ENCODE peak calls at places on chromosome 21, in five cellular contexts. N, G, V, O and A are unnamed samples.

GRCh38 chr21:46052703-46053651 is 44.9 kb upstream of the COL6A2 start:
- DNase-seq in G (peak), O (no peak), N (no peak), V (no peak), A (peak)

GRCh38 chr21:27382404-27382803 is 415.5 kb upstream of the ADAMTS5 start:
- DNase-seq in O (no peak), V (no peak), N (no peak), G (no peak), A (no peak)

GRCh38 chr21:44509539-44509938 is 30.5 kb downstream of the KRTAP10-1 start:
- DNase-seq in V (peak), O (peak), G (no peak), N (peak), A (no peak)

GRCh38 chr21:45409466-45410150 is 4.6 kb downstream of the COL18A1 start:
- DNase-seq in N (peak), G (peak), O (no peak), V (peak), A (peak)

GRCh38 chr21:16563795-16564194 is 834.0 kb downstream of the USP25 start:
- DNase-seq in G (no peak), V (peak), N (no peak), O (no peak), A (no peak)

GRCh38 chr21:10272216-10272615 is 249.2 kb upstream of the TPTE start:
- DNase-seq in N (no peak), O (peak), G (no peak), V (no peak), A (no peak)

GRCh38 chr21:18245493-18245967 is 897 bp downstream of the CHODL start:
- DNase-seq in N (no peak), O (no peak), G (no peak), V (no peak), A (no peak)

GRCh38 chr21:25506887-25507286 is 100.4 kb downstream of the MRPL39 start:
- DNase-seq in G (no peak), V (peak), O (no peak), N (no peak), A (no peak)

GRCh38 chr21:24420694-24421093 is 1186.6 kb downstream of the MRPL39 start:
- DNase-seq in N (no peak), O (no peak), G (no peak), V (no peak), A (no peak)

GRCh38 chr21:43665879-43666278 is 6.5 kb downstream of the RRP1B start:
- DNase-seq in G (no peak), O (no peak), N (no peak), V (no peak), A (no peak)

GRCh38 chr21:26719750-26720149 is 125.5 kb downstream of the ADAMTS1 start:
- DNase-seq in N (peak), G (no peak), V (no peak), O (no peak), A (no peak)

GRCh38 chr21:45756029-45756428 is 112.5 kb downstream of the PCBP3 start:
- DNase-seq in V (no peak), G (no peak), O (no peak), N (no peak), A (no peak)

GRCh38 chr21:27476696-27477095 is 509.8 kb upstream of the ADAMTS5 start:
- DNase-seq in N (no peak), G (no peak), O (no peak), V (no peak), A (no peak)

GRCh38 chr21:33011462-33011861 is 14.3 kb upstream of the OLIG2 start:
- DNase-seq in V (peak), G (no peak), O (no peak), N (no peak), A (peak)

GRCh38 chr21:44950016-44950326 is 10.1 kb downstream of the SLX9 start:
- DNase-seq in N (no peak), O (no peak), V (no peak), G (no peak), A (no peak)

GRCh38 chr21:17416139-17416538 is 96.7 kb upstream of the CXADR start:
- DNase-seq in V (no peak), O (no peak), G (no peak), N (no peak), A (no peak)

GRCh38 chr21:26169061-26169610 is 1.4 kb downstream of the APP start:
- DNase-seq in O (peak), V (peak), N (peak), G (no peak), A (no peak)

GRCh38 chr21:31901342-31901741 is 28.5 kb downstream of the HUNK start:
- DNase-seq in G (no peak), V (no peak), N (no peak), O (no peak), A (no peak)

GRCh38 chr21:15895142-15896106 is 165.6 kb downstream of the USP25 start:
- DNase-seq in O (no peak), G (no peak), V (no peak), N (no peak), A (no peak)

GRCh38 chr21:31665397-31665796 is 5.9 kb downstream of the SOD1 start:
- DNase-seq in G (no peak), N (peak), O (no peak), V (no peak), A (no peak)

GRCh38 chr21:33461538-33462250 is 18.1 kb downstream of the TMEM50B start:
- DNase-seq in G (no peak), N (no peak), O (no peak), V (no peak), A (no peak)

GRCh38 chr21:45219517-45219916 is 68.2 kb downstream of the POFUT2 start:
- DNase-seq in N (no peak), V (no peak), O (no peak), G (no peak), A (no peak)

GRCh38 chr21:45550552-45551210 is 8.4 kb upstream of the SLC19A1 start:
- DNase-seq in O (no peak), G (peak), N (no peak), V (no peak), A (no peak)

GRCh38 chr21:37207441-37208009 is 59.6 kb downstream of the VPS26C start:
- DNase-seq in G (no peak), O (no peak), N (no peak), V (no peak), A (no peak)

GRCh38 chr21:14557413-14557812 is 11.3 kb upstream of the SAMSN1 start:
- DNase-seq in N (no peak), O (no peak), G (no peak), V (no peak), A (no peak)

GRCh38 chr21:15539376-15539775 is 190.4 kb upstream of the USP25 start:
- DNase-seq in G (no peak), V (no peak), N (no peak), O (no peak), A (no peak)

GRCh38 chr21:44817506-44817880 is 369 bp downstream of the SUMO3 start:
- DNase-seq in N (peak), G (peak), V (peak), O (peak), A (peak)

GRCh38 chr21:46325073-46325912 is 1.3 kb downstream of the PCNT start:
- DNase-seq in O (peak), N (peak), V (peak), G (peak), A (peak)

GRCh38 chr21:19475525-19475924 is 1071.9 kb upstream of the TMPRSS15 start:
- DNase-seq in V (no peak), N (no peak), G (no peak), O (no peak), A (no peak)

GRCh38 chr21:31558839-31559367 is 100.6 kb upstream of the SOD1 start:
- DNase-seq in G (peak), O (peak), V (peak), N (peak), A (peak)

GRCh38 chr21:17758703-17759102 is 60.5 kb downstream of the C21orf91 start:
- DNase-seq in V (no peak), O (no peak), N (no peak), G (no peak), A (no peak)

GRCh38 chr21:38527737-38528136 is 29.5 kb upstream of the ERG start:
- DNase-seq in O (no peak), N (no peak), G (no peak), V (no peak), A (no peak)
- H3K27ac ChIP-seq in O (no peak), N (no peak), G (no peak), V (no peak), A (no peak)

DNA sequence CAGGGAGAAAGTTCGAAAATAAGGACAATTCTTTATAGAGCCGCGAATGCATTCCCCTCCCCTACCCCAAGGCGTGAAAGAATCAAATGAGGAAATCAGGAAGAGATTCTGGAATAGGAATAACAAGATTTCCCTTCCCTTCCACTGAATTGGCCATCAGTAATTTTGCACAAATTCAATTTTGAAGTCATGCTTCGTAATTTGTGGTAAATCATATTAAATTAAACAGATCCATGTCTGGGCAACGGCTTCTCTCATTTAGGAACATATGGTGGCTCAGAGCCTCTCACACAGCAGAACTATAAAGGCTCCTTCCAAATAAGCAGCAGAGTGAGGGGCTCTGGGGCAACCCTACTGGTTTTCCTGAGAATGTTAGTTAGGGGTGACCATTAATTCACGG is 152.9 kb downstream of the CLIC6 start:
- DNase-seq in G (no peak), N (no peak), V (no peak), O (no peak), A (no peak)
- H3K27ac ChIP-seq in G (no peak), N (no peak), V (no peak), O (no peak), A (peak)

GRCh38 chr21:41367598-41368360 is 6.0 kb downstream of the MX2 start:
- DNase-seq in V (no peak), O (no peak), G (peak), N (no peak), A (no peak)
- H3K27ac ChIP-seq in V (no peak), O (no peak), G (no peak), N (no peak), A (no peak)

DNA sequence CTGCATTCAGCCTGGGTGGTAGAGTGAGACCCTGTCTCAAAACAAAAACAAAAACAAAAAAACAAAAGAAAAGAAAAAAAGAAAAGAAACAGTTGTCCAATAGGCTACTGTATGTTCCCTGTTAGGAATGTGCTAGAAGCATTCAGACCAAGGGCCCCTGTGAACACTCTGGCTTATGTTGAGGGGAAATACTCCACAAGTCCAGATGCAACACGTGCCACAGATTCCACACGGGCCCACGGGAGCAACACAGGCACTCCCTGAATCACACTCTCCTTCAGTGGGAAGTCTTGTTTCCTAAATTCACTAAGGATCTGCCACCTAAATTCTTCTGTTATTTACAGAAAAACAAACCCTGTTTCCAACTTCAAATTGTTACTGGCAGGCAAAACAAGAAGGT is 291.1 kb downstream of the PCP4 start:
- DNase-seq in G (no peak), V (no peak), N (no peak), O (no peak), A (no peak)
- H3K27ac ChIP-seq in G (no peak), V (no peak), N (no peak), O (no peak), A (no peak)

GRCh38 chr21:35428489-35428888 is 379.4 kb upstream of the RUNX1 start:
- DNase-seq in O (peak), N (no peak), V (no peak), G (peak), A (no peak)
- H3K27ac ChIP-seq in O (no peak), N (no peak), V (no peak), G (no peak), A (no peak)

DNA sequence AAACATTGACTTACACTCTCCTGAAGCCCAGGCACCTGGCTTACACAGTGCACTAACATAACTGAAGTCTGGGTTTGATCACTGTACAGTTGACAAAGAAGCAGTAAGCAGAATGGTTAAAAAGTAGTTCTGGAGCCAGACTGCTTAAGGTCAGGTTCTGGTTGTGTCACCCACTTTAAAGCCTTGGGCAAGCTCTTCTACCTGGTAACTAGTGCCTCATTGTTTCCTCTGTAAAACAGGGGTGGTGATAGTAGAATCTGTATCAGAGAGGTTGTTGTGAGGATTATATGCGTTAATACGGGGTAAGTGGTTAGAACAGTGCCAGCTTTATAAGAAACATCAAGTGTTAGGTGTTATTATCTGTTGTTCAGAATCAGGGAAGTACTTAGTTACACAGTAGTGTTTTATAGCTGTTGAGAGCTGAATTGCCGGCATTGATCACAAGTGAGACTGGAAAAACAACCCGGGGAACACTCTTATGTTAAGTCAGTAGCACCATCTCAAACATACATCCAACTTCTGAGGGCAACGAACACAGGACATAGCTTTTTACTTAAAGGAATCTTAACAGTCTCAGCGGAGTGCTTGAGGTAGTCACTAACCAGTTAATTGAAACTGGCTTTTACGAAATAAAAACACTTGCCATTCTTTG is 3.7 kb downstream of the BACH1 start:
- DNase-seq in G (no peak), N (no peak), O (no peak), V (no peak), A (no peak)
- H3K27ac ChIP-seq in G (no peak), N (no peak), O (no peak), V (no peak), A (peak)

DNA sequence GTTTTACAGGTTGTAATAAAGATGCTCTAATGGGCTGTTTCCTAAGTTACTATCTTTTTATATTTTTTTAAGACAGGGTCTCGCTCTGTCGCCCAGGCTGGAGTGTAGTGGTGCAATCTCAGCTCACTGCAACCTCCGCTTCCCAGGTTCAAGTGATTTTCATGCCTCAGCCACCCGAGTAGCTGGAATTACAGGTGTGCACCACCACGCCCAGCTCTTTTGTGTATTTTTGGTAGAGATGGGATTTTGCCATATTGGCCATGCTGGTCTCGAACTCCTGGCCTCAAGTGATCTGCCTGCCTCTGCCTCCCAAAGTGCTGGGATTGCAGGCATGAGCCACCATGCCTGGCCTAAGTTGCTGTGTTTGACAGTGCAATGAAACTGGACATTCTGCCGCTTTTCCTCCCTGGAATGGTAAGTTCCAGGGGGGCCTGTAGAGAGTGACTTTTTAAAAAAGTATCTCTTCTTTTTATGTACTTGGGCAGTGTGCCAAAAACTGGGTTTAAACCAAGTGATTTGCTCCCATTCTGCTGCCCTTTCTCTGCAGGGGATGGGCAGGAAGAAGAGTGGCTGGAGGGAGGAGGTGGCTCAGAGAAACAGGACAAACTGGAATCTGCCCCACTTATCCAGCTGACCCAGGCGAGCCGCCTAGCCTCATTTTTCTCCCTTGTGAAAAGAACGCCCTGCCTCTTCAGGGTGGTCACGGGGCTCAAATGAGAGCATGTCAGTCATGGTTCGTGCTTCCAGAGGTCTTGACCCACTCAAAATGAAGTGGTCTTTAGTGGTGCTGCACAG is 2.3 kb downstream of the SLC37A1 start:
- DNase-seq in V (peak), N (no peak), O (peak), G (no peak), A (no peak)
- H3K27ac ChIP-seq in V (no peak), N (peak), O (no peak), G (no peak), A (peak)